ENCODE peak calls at places on chromosome X, in seven cellular contexts. F, N, H, L, B, E and T are unnamed samples.

GRCh38 chrX:39476596-39476995 is 621.2 kb downstream of the BCOR start:
- DNase-seq in E (no peak), L (no peak), F (no peak), B (no peak), H (no peak), N (no peak), T (no peak)

GRCh38 chrX:17613979-17614572 is 123.2 kb upstream of the SCML1 start:
- DNase-seq in N (peak; percentile 24), H (no peak), E (no peak), L (no peak), F (no peak), B (no peak), T (no peak)

GRCh38 chrX:131792789-131793462 is 230.2 kb upstream of the STK26 start:
- DNase-seq in N (no peak), H (no peak), B (no peak), F (peak; percentile 77), L (peak; percentile 34), E (peak; percentile 68), T (no peak)

GRCh38 chrX:153642313-153642654 is 4.7 kb upstream of the DUSP9 start:
- DNase-seq in F (no peak), N (no peak), H (no peak), B (no peak), L (no peak), E (peak; percentile 75), T (no peak)

GRCh38 chrX:55135171-55135570 is 46.4 kb downstream of the PAGE2 start:
- DNase-seq in B (no peak), L (peak; percentile 49), F (peak; percentile 42), N (peak; percentile 29), E (peak; percentile 41), H (no peak), T (no peak)

GRCh38 chrX:70755850-70756249 is 152.7 kb downstream of the TEX11 start:
- DNase-seq in H (no peak), E (no peak), L (no peak), B (no peak), F (no peak), N (peak; percentile 84), T (no peak)

GRCh38 chrX:83416273-83416672 is 91.8 kb upstream of the POU3F4 start:
- DNase-seq in L (peak; percentile 2), N (no peak), B (no peak), H (no peak), E (peak; percentile 1), F (no peak), T (no peak)

GRCh38 chrX:1537031-1537715 is at the start of gene P2RY8:
- DNase-seq in E (no peak), F (no peak), N (peak; percentile 90), B (peak; percentile 90), L (peak; percentile 69), H (no peak), T (peak; percentile 71)

GRCh38 chrX:70386240-70386639 is 36.9 kb upstream of the GDPD2 start:
- DNase-seq in L (no peak), H (no peak), B (no peak), N (no peak), F (no peak), E (no peak), T (no peak)

GRCh38 chrX:96721398-96721797 is 36.8 kb downstream of the DIAPH2 start:
- DNase-seq in L (no peak), E (no peak), N (no peak), F (no peak), H (peak; percentile 1), B (no peak), T (peak; percentile 36)

GRCh38 chrX:16807976-16808542 is 21.8 kb downstream of the TXLNG start:
- DNase-seq in B (no peak), E (no peak), F (no peak), N (no peak), L (peak; percentile 76), H (peak; percentile 52), T (no peak)

GRCh38 chrX:23662853-23663252 is 4.4 kb upstream of the PRDX4 start:
- DNase-seq in B (no peak), F (no peak), H (peak; percentile 34), L (peak; percentile 72), E (no peak), N (peak; percentile 17), T (peak; percentile 39)

GRCh38 chrX:78571849-78572248 is 87.3 kb downstream of the RTL3 start:
- DNase-seq in H (no peak), E (no peak), F (no peak), N (no peak), B (no peak), L (no peak), T (no peak)

GRCh38 chrX:77788050-77788449 is 2.0 kb upstream of the ATRX start:
- DNase-seq in H (no peak), E (no peak), N (peak; percentile 22), L (peak; percentile 51), F (no peak), B (peak; percentile 39), T (no peak)

GRCh38 chrX:255923-256331 is 25.3 kb upstream of the PLCXD1 start:
- DNase-seq in L (no peak), B (peak; percentile 28), E (no peak), N (no peak), H (no peak), F (no peak), T (no peak)

GRCh38 chrX:41689711-41690110 is 938 bp downstream of the GPR34 start:
- DNase-seq in F (no peak), B (no peak), H (no peak), L (peak; percentile 13), E (no peak), N (no peak), T (no peak)

GRCh38 chrX:135112743-135113142 is 7.6 kb downstream of the ETDB start:
- DNase-seq in L (no peak), F (no peak), E (no peak), H (no peak), N (no peak), B (no peak), T (no peak)

GRCh38 chrX:155094468-155095061 is 23.3 kb downstream of the BRCC3 start:
- DNase-seq in N (peak; percentile 41), L (peak; percentile 39), F (no peak), E (peak; percentile 57), H (no peak), B (no peak), T (peak; percentile 17)

GRCh38 chrX:97984641-97985040 is 1100.9 kb downstream of the RPA4 start:
- DNase-seq in L (no peak), H (no peak), B (no peak), N (no peak), F (no peak), E (no peak), T (no peak)

GRCh38 chrX:153645151-153645550 is 1.9 kb upstream of the DUSP9 start:
- DNase-seq in F (peak; percentile 31), N (no peak), B (no peak), H (no peak), L (no peak), E (no peak), T (no peak)

GRCh38 chrX:155778844-155779553 is 102.1 kb upstream of the VAMP7 start:
- DNase-seq in E (no peak), B (no peak), L (no peak), N (no peak), F (no peak), H (no peak), T (no peak)

GRCh38 chrX:141638601-141639000 is 49.1 kb downstream of the SPANXA2 start:
- DNase-seq in N (no peak), L (no peak), F (no peak), E (no peak), H (no peak), B (no peak), T (no peak)

GRCh38 chrX:72297953-72298730 is 7.6 kb downstream of the CITED1 start:
- DNase-seq in L (peak; percentile 39), B (no peak), H (no peak), F (no peak), N (peak; percentile 14), E (peak; percentile 40), T (peak; percentile 36)

GRCh38 chrX:36577006-36577405 is 431.2 kb upstream of the FAM47C start:
- DNase-seq in N (no peak), B (no peak), F (no peak), H (no peak), L (no peak), E (no peak), T (no peak)

GRCh38 chrX:145910017-145910416 is 92.4 kb downstream of the SLITRK2 start:
- DNase-seq in H (no peak), N (no peak), F (no peak), E (no peak), B (no peak), L (no peak), T (no peak)

GRCh38 chrX:85963736-85964135 is 83.6 kb downstream of the CHM start:
- DNase-seq in E (no peak), N (no peak), B (no peak), F (no peak), L (peak; percentile 74), H (peak; percentile 75), T (no peak)

DNA sequence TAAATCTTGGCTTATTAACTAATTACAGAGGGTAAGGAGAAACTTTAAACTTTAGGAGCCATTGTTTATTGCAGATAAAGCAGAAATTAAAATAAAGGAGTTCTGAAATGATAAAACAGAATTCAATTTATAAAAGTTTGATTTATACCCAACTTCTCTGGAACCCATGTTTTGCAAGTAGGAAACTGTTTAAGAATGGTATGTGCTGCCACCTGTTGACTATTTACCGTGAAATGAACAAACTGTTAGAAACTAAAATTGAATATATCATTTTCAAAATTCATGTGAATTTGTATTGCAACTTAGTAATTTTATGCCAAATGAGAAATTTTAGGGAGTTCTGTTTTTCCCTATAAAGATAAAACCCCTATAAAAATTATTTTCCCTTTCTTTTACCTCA is 11.0 kb upstream of the TBC1D8B start:
- DNase-seq in B (no peak), E (no peak), F (no peak), H (no peak), N (no peak), L (peak; percentile 44), T (no peak)
- TF ChIP-seq CTCF in B (peak; percentile 31), E (peak; percentile 60), F (peak; percentile 64), H (peak; percentile 30), N (no peak), L (no peak), T (no peak)

GRCh38 chrX:105969487-105969886 is 69.0 kb downstream of the SERPINA7 start:
- DNase-seq in L (no peak), H (no peak), N (no peak), B (no peak), E (no peak), F (no peak), T (no peak)

GRCh38 chrX:105972690-105973386 is 65.7 kb downstream of the SERPINA7 start:
- DNase-seq in B (no peak), E (no peak), H (no peak), N (no peak), F (no peak), L (no peak), T (no peak)

GRCh38 chrX:105973387-105973739 is 65.2 kb downstream of the SERPINA7 start:
- DNase-seq in H (no peak), F (no peak), N (no peak), L (no peak), E (no peak), B (no peak), T (no peak)

GRCh38 chrX:105975382-105975781 is 63.1 kb downstream of the SERPINA7 start:
- DNase-seq in E (no peak), H (no peak), F (no peak), B (no peak), L (peak; percentile 3), N (no peak), T (no peak)
- TF ChIP-seq CTCF in E (peak; percentile 41), H (no peak), F (peak; percentile 65), B (no peak), L (no peak), N (no peak), T (no peak)

GRCh38 chrX:99394450-99394849 is 1015.6 kb downstream of the PCDH19 start:
- DNase-seq in F (no peak), B (no peak), E (no peak), L (no peak), N (no peak), H (no peak), T (no peak)
- TF ChIP-seq CTCF in F (no peak), B (no peak), E (peak; percentile 20), L (no peak), N (no peak), H (no peak), T (no peak)

GRCh38 chrX:118839334-118839958 is 15.8 kb downstream of the ZCCHC12 start:
- DNase-seq in E (peak; percentile 90), L (peak; percentile 45), B (peak; percentile 74), H (no peak), F (peak; percentile 85), N (peak; percentile 79), T (peak; percentile 78)
- TF ChIP-seq CTCF in E (peak; percentile 66), L (peak; percentile 53), B (peak; percentile 76), H (peak; percentile 55), F (peak; percentile 80), N (peak; percentile 77), T (peak; percentile 50)